ENCODE peak calls at places on chromosome 4, in five cellular contexts. B is activated CD8-positive, alpha-beta T cell treated with anti-CD3 and anti-CD28 coated beads for 36 hours; I is glutamatergic neuron; J is cardiac muscle cell; D is HFFc6. U is an unnamed sample.

GRCh38 chr4:10115271-10115656 is 1.3 kb downstream of the WDR1 start:
- DNase-seq in B (no peak), I (no peak), J (no peak), D (peak; percentile 63), U (no peak)

GRCh38 chr4:89294583-89295244 is 12.9 kb downstream of the GPRIN3 start:
- DNase-seq in B (no peak), I (no peak), J (no peak), D (no peak), U (no peak)

GRCh38 chr4:53997901-53998300 is 66.5 kb downstream of the CHIC2 start:
- DNase-seq in B (no peak), I (no peak), J (no peak), D (no peak), U (no peak)

GRCh38 chr4:151092488-151092887 is 6.9 kb upstream of the RPS3A start:
- DNase-seq in B (no peak), I (no peak), J (no peak), D (no peak), U (no peak)

GRCh38 chr4:61877893-61878292 is 677.8 kb downstream of the ADGRL3 start:
- DNase-seq in B (peak; percentile 8), I (no peak), J (no peak), D (no peak), U (no peak)

GRCh38 chr4:168787801-168788200 is 222.3 kb downstream of the CBR4 start:
- DNase-seq in B (no peak), I (no peak), J (no peak), D (peak; percentile 17), U (no peak)

GRCh38 chr4:102843938-102844337 is 16.6 kb upstream of the UBE2D3 start:
- DNase-seq in B (no peak), I (no peak), J (no peak), D (peak; percentile 36), U (no peak)

GRCh38 chr4:29295280-29295679 is 1424.9 kb upstream of the PCDH7 start:
- DNase-seq in B (no peak), I (no peak), J (no peak), D (no peak), U (no peak)

GRCh38 chr4:163590609-163591264 is 96.2 kb downstream of the TMA16 start:
- DNase-seq in B (no peak), I (no peak), J (no peak), D (no peak), U (no peak)

GRCh38 chr4:163590103-163590502 is 95.6 kb downstream of the TMA16 start:
- DNase-seq in B (no peak), I (no peak), J (no peak), D (no peak), U (no peak)

GRCh38 chr4:163592207-163592606 is 97.7 kb downstream of the TMA16 start:
- DNase-seq in B (no peak), I (no peak), J (no peak), D (no peak), U (no peak)

GRCh38 chr4:163591614-163592020 is 97.1 kb downstream of the TMA16 start:
- DNase-seq in B (no peak), I (no peak), J (no peak), D (no peak), U (no peak)

GRCh38 chr4:163587867-163588266 is 93.4 kb downstream of the TMA16 start:
- DNase-seq in B (peak; percentile 4), I (no peak), J (no peak), D (no peak), U (no peak)
- TF ChIP-seq CTCF in B (no peak), I (peak; percentile 37), J (no peak), D (peak; percentile 32), U (no peak)

DNA sequence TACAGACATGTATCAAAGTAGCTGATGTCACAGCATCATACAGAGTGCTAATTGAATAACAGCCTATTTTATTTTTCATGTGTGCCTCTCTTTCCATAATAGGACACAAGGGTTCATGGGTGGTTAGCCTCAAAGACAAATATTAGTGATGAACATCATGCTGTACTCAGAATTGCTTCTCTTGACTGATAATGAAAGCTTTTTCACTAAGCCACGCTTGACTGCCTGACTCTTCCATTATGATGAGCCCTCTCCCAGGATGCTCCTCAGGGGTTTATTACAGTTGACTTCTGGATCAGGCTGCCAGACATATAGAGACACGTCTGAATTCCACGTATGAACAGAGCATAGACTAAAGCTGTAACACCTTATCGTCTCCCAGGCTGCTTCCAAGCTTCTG is 2757.5 kb downstream of the PCDH7 start:
- DNase-seq in B (no peak), I (no peak), J (no peak), D (no peak), U (no peak)
- TF ChIP-seq CTCF in B (no peak), I (no peak), J (no peak), D (no peak), U (no peak)

GRCh38 chr4:95758001-95758400 is 81.9 kb upstream of the PDHA2 start:
- DNase-seq in B (no peak), I (no peak), J (no peak), D (no peak), U (no peak)

GRCh38 chr4:95754667-95755066 is 85.2 kb upstream of the PDHA2 start:
- DNase-seq in B (no peak), I (no peak), J (no peak), D (no peak), U (no peak)
- TF ChIP-seq CTCF in B (no peak), I (no peak), J (no peak), D (no peak), U (no peak)

GRCh38 chr4:7333024-7333780 is 101.5 kb downstream of the PSAPL1 start:
- DNase-seq in B (no peak), I (no peak), J (no peak), D (no peak), U (no peak)

GRCh38 chr4:7335363-7336066 is 99.2 kb downstream of the PSAPL1 start:
- DNase-seq in B (peak; percentile 81), I (peak; percentile 86), J (peak; percentile 70), D (no peak), U (no peak)

GRCh38 chr4:7334521-7335275 is 100.0 kb downstream of the PSAPL1 start:
- DNase-seq in B (no peak), I (no peak), J (no peak), D (no peak), U (no peak)

GRCh38 chr4:7332216-7333023 is 102.3 kb downstream of the PSAPL1 start:
- DNase-seq in B (no peak), I (no peak), J (no peak), D (peak; percentile 62), U (no peak)

DNA sequence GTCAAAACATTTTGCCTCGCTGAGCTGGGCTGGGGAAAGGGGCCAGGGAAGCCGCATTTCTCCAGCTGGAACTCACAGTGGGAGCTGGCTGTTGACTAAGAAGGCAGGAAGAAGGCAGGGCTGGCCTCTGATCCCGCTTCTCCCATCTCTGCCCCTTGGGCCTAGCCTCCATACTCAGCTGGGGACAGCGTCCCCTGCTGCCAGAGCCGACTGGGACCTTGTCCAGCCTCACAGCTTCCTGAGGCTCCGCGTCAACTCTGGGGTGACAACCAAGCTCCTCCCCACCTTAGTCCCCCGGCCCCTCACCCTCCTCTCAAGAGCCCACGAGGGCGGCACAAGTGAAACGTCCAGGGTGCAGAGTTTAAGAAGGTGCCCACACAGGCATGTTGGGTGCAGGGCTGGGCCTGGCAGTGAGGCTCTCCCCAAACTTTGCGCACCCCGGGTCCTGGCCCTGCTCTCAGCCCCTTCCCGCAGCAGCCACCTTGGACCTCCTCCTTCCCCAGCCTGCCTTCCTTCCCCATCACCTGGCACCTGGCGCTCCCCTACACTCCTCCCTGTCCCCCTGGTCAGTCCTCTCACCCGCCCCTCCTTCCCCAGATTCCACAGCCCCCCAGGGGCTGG is 100.8 kb downstream of the PSAPL1 start:
- DNase-seq in B (no peak), I (no peak), J (no peak), D (no peak), U (no peak)
- TF ChIP-seq CTCF in B (no peak), I (no peak), J (peak; percentile 33), D (peak; percentile 16), U (peak; percentile 4)

U was measured in AG09319.